ENCODE peak calls at places on chromosomes 6 and 20, in seven cellular contexts. V, I, Q, D, E, J and L are unnamed samples.

GRCh38 chr20:63082308-63082938 is 75.7 kb upstream of the BHLHE23 start:
- DNase-seq in V (no peak), I (peak), E (peak), J (no peak), Q (peak), D (peak), L (peak)

GRCh38 chr6:30883743-30884520 is at the start of gene DDR1:
- DNase-seq in E (peak), J (peak), Q (peak), V (peak), I (peak), D (peak), L (peak)

GRCh38 chr6:43283905-43284304 is 14.2 kb upstream of the SLC22A7 start:
- DNase-seq in J (no peak), D (no peak), I (no peak), Q (peak), V (no peak), E (no peak), L (no peak)

GRCh38 chr20:47455133-47456040 is 46.3 kb upstream of the NCOA3 start:
- DNase-seq in E (no peak), J (no peak), D (peak), Q (peak), V (no peak), I (no peak), L (no peak)

GRCh38 chr6:52027699-52028098 is 59.7 kb downstream of the PKHD1 start:
- DNase-seq in E (no peak), Q (no peak), D (no peak), V (no peak), I (no peak), J (no peak), L (no peak)

GRCh38 chr6:159880412-159880811 is 10.4 kb upstream of the MAS1 start:
- DNase-seq in D (no peak), V (no peak), I (no peak), E (no peak), J (no peak), Q (no peak), L (no peak)

GRCh38 chr6:169370054-169370453 is 116.4 kb upstream of the THBS2 start:
- DNase-seq in Q (no peak), J (no peak), V (no peak), D (no peak), E (no peak), I (peak), L (no peak)

GRCh38 chr20:33443006-33443511 is 504 bp downstream of the SNTA1 start:
- DNase-seq in Q (no peak), I (peak), E (peak), J (no peak), D (no peak), V (no peak), L (no peak)

GRCh38 chr20:56978475-56978874 is 288.0 kb downstream of the BMP7 start:
- DNase-seq in Q (no peak), I (no peak), J (no peak), D (no peak), V (no peak), E (no peak), L (no peak)

GRCh38 chr6:22899446-22899845 is 330.1 kb downstream of the HDGFL1 start:
- DNase-seq in V (no peak), E (no peak), J (no peak), Q (no peak), D (no peak), I (no peak), L (no peak)

GRCh38 chr20:15077733-15078132 is 740.3 kb upstream of the FLRT3 start:
- DNase-seq in J (no peak), D (no peak), I (no peak), E (no peak), V (no peak), Q (peak), L (no peak)

GRCh38 chr6:34531580-34532201 is 24.4 kb downstream of the SPDEF start:
- DNase-seq in J (no peak), E (peak), I (no peak), Q (peak), V (peak), D (peak), L (peak)

GRCh38 chr6:143536866-143537691 is 25.6 kb upstream of the FUCA2 start:
- DNase-seq in J (peak), V (no peak), D (peak), I (peak), E (peak), Q (peak), L (no peak)

GRCh38 chr20:40938020-40938419 is 90.6 kb upstream of the TOP1 start:
- DNase-seq in J (no peak), Q (peak), I (no peak), E (no peak), V (no peak), D (no peak), L (no peak)

GRCh38 chr20:373171-373890 is 7.2 kb upstream of the TRIB3 start:
- DNase-seq in D (peak), E (peak), J (no peak), V (no peak), I (peak), Q (peak), L (peak)

GRCh38 chr6:166364480-166364879 is 18.3 kb downstream of the MPC1 start:
- DNase-seq in V (peak), D (no peak), I (no peak), E (no peak), Q (no peak), J (no peak), L (no peak)

GRCh38 chr6:166202321-166202733 is 34.7 kb upstream of the TBXT start:
- DNase-seq in J (no peak), I (no peak), Q (no peak), V (peak), D (no peak), E (peak), L (no peak)